ENCODE peak calls at places on chromosomes 7 and 10, in nine cellular contexts. S is CD8-positive, alpha-beta memory T cell; X is renal cortical epithelial cell; G is HCT116; K is LoVo; Q is hepatic stellate cell; J is mucosa of gallbladder; B is Right ventricle myocardium superior; V is chondrocyte. F is an unnamed sample.

GRCh38 chr10:11411926-11412545 is 199.4 kb downstream of the USP6NL start:
- DNase-seq in K (no peak), G (no peak), V (no peak), S (no peak), Q (no peak), B (no peak), X (no peak), J (no peak), F (no peak)

GRCh38 chr7:123639646-123640045 is 16.0 kb upstream of the LMOD2 start:
- DNase-seq in B (no peak), S (no peak), V (no peak), K (no peak), G (no peak), X (no peak), Q (no peak), J (no peak), F (no peak)

GRCh38 chr10:132418520-132419416 is 21.8 kb downstream of the PWWP2B start:
- DNase-seq in G (peak; percentile 49), K (peak; percentile 27), S (no peak), Q (no peak), X (peak; percentile 50), J (peak; percentile 82), B (no peak), V (no peak), F (no peak)

GRCh38 chr10:102152545-102152890 is 329 bp downstream of the NOLC1 start:
- DNase-seq in K (peak; percentile 12), V (no peak), J (no peak), G (no peak), X (no peak), Q (no peak), B (no peak), S (no peak), F (no peak)

GRCh38 chr10:72008096-72008933 is 44.1 kb downstream of the CHST3 start:
- DNase-seq in K (no peak), Q (no peak), V (no peak), J (no peak), B (no peak), G (no peak), S (no peak), X (no peak), F (peak; percentile 55)

GRCh38 chr10:13503745-13504463 is 24.9 kb downstream of the BEND7 start:
- DNase-seq in J (no peak), S (no peak), X (peak; percentile 7), K (no peak), G (no peak), Q (peak; percentile 54), B (no peak), V (no peak), F (no peak)

GRCh38 chr7:55526329-55526728 is 46.0 kb downstream of the VOPP1 start:
- DNase-seq in X (no peak), S (no peak), K (no peak), J (no peak), Q (no peak), B (no peak), G (no peak), V (no peak), F (no peak)

GRCh38 chr10:7541137-7542087 is 125.4 kb downstream of the ITIH5 start:
- DNase-seq in Q (no peak), X (peak; percentile 61), S (no peak), G (no peak), B (peak; percentile 76), V (no peak), K (no peak), J (peak; percentile 62), F (no peak)

GRCh38 chr7:30713397-30713796 is 31.1 kb upstream of the CRHR2 start:
- DNase-seq in G (no peak), Q (no peak), S (no peak), B (no peak), K (no peak), J (no peak), X (no peak), V (no peak), F (no peak)

GRCh38 chr7:1475393-1475792 is 16.1 kb upstream of the MICALL2 start:
- DNase-seq in G (no peak), V (no peak), K (no peak), B (no peak), J (no peak), X (no peak), Q (no peak), S (no peak), F (no peak)

GRCh38 chr7:98911936-98912335 is 33.6 kb downstream of the TRRAP start:
- DNase-seq in K (no peak), S (no peak), G (no peak), X (no peak), B (no peak), J (no peak), V (no peak), Q (no peak), F (no peak)

GRCh38 chr10:129617768-129618167 is 150.7 kb downstream of the MGMT start:
- DNase-seq in S (no peak), J (no peak), G (no peak), X (no peak), Q (no peak), V (no peak), K (no peak), B (no peak), F (no peak)

GRCh38 chr10:44977287-44978212 is 1.1 kb downstream of the DEPP1 start:
- DNase-seq in X (no peak), K (no peak), S (no peak), G (no peak), B (no peak), J (no peak), Q (no peak), V (no peak), F (no peak)

GRCh38 chr7:142809671-142810070 is 38.9 kb downstream of the PRSS2 start:
- DNase-seq in V (no peak), J (no peak), B (no peak), K (no peak), Q (no peak), X (no peak), S (no peak), G (no peak), F (no peak)

GRCh38 chr7:17523813-17524741 is 225.6 kb downstream of the AHR start:
- DNase-seq in X (peak; percentile 58), Q (no peak), B (peak; percentile 41), V (no peak), K (peak; percentile 87), J (peak; percentile 72), G (no peak), S (no peak), F (no peak)

GRCh38 chr10:12635127-12635541 is 285.8 kb downstream of the CAMK1D start:
- DNase-seq in V (no peak), X (peak; percentile 67), G (no peak), B (no peak), J (no peak), Q (no peak), S (no peak), K (no peak), F (no peak)

GRCh38 chr7:30650455-30650854 is 31.8 kb downstream of the CRHR2 start:
- DNase-seq in X (no peak), V (peak; percentile 62), Q (no peak), S (no peak), J (no peak), K (no peak), B (no peak), G (no peak), F (no peak)

GRCh38 chr10:61903184-61903990 is 1.9 kb downstream of the ARID5B start:
- DNase-seq in G (peak; percentile 42), K (peak; percentile 46), Q (peak; percentile 66), V (no peak), S (peak; percentile 58), J (peak; percentile 51), X (peak; percentile 49), B (peak; percentile 76), F (no peak)

GRCh38 chr10:78700413-78700812 is 368.4 kb upstream of the ZMIZ1 start:
- DNase-seq in V (no peak), Q (no peak), B (peak; percentile 54), X (no peak), K (peak; percentile 2), S (no peak), J (peak; percentile 34), G (no peak), F (no peak)

GRCh38 chr7:150425670-150426069 is 24.8 kb upstream of the GIMAP8 start:
- DNase-seq in S (no peak), B (no peak), J (no peak), K (no peak), V (peak; percentile 14), G (no peak), X (no peak), Q (no peak), F (no peak)

GRCh38 chr10:71847418-71847817 is 3.6 kb downstream of the PSAP start:
- DNase-seq in S (no peak), G (no peak), X (no peak), Q (no peak), B (no peak), K (no peak), J (no peak), V (peak; percentile 4), F (no peak)

GRCh38 chr10:7218974-7219373 is 191.9 kb downstream of the SFMBT2 start:
- DNase-seq in Q (no peak), X (peak; percentile 3), G (no peak), B (no peak), S (no peak), K (no peak), J (no peak), V (no peak), F (peak; percentile 5)

GRCh38 chr10:77877461-77878344 is 48.9 kb downstream of the DLG5 start:
- DNase-seq in X (peak; percentile 37), S (peak; percentile 69), V (no peak), G (no peak), K (no peak), J (peak; percentile 59), Q (peak; percentile 58), B (peak; percentile 56), F (no peak)

GRCh38 chr7:12715372-12716133 is 28.1 kb downstream of the ARL4A start:
- DNase-seq in Q (peak; percentile 45), G (peak; percentile 77), S (no peak), X (peak; percentile 97), V (no peak), J (peak; percentile 74), B (peak; percentile 76), K (peak; percentile 89), F (peak; percentile 51)

GRCh38 chr7:148773344-148773743 is 74.6 kb downstream of the CUL1 start:
- DNase-seq in V (no peak), G (no peak), B (no peak), J (no peak), K (no peak), Q (no peak), S (peak; percentile 6), X (no peak), F (no peak)

GRCh38 chr10:106560925-106561640 is 603.4 kb downstream of the SORCS1 start:
- DNase-seq in X (peak; percentile 39), G (no peak), B (no peak), V (no peak), S (no peak), J (no peak), Q (peak; percentile 16), K (no peak), F (no peak)

GRCh38 chr7:42692609-42693008 is 219.3 kb downstream of the C7orf25 start:
- DNase-seq in V (no peak), B (no peak), G (no peak), K (no peak), X (no peak), Q (no peak), S (no peak), J (no peak), F (no peak)

GRCh38 chr10:2908851-2909630 is 158.3 kb upstream of the PFKP start:
- DNase-seq in K (no peak), X (no peak), V (no peak), B (no peak), Q (no peak), J (no peak), S (no peak), G (no peak), F (no peak)

GRCh38 chr10:63675171-63675570 is 154.0 kb downstream of the REEP3 start:
- DNase-seq in S (no peak), Q (peak; percentile 21), X (no peak), J (no peak), B (no peak), K (no peak), G (no peak), V (no peak), F (no peak)

GRCh38 chr10:87945994-87946393 is 82.6 kb downstream of the PTEN start:
- DNase-seq in G (no peak), V (no peak), Q (no peak), B (no peak), S (no peak), K (no peak), J (no peak), X (no peak), F (no peak)

GRCh38 chr10:132193907-132194552 is 7.3 kb downstream of the DPYSL4 start:
- DNase-seq in J (no peak), K (peak; percentile 19), G (no peak), S (no peak), Q (peak; percentile 58), B (peak; percentile 49), V (peak; percentile 85), X (no peak), F (peak; percentile 30)

F was measured in HTR-8/SVneo.